ENCODE peak calls at places on chromosome 17, in four cellular contexts. W is H1, K is GM12878, M is HepG2. L is an unnamed sample.

GRCh38 chr17:30952645-30953393 is 18.0 kb upstream of the RNF135 start:
- DNase-seq in M (no peak), K (no peak), W (no peak), L (no peak)

GRCh38 chr17:50576864-50577263 is 16.3 kb downstream of the CACNA1G start:
- DNase-seq in M (no peak), W (no peak), K (no peak), L (no peak)

GRCh38 chr17:81359218-81359617 is 36.0 kb upstream of the BAHCC1 start:
- DNase-seq in W (no peak), K (no peak), M (no peak), L (no peak)

GRCh38 chr17:79974786-79975497 is 60.7 kb downstream of the TBC1D16 start:
- DNase-seq in K (no peak), W (peak; percentile 83), M (no peak), L (no peak)

GRCh38 chr17:78142113-78142861 is 3.9 kb upstream of the C17orf99 start:
- DNase-seq in W (no peak), M (peak; percentile 65), K (no peak), L (no peak)

GRCh38 chr17:47119746-47120520 is 69.2 kb downstream of the CDC27 start:
- DNase-seq in M (peak; percentile 28), K (no peak), W (no peak), L (no peak)

GRCh38 chr17:81928497-81929252 is 1.1 kb upstream of the MAFG start:
- DNase-seq in K (no peak), W (no peak), M (no peak), L (no peak)

GRCh38 chr17:74963656-74964055 is 8.9 kb downstream of the HID1 start:
- DNase-seq in W (no peak), K (no peak), M (no peak), L (no peak)

GRCh38 chr17:14541714-14542113 is 240.8 kb downstream of the HS3ST3B1 start:
- DNase-seq in W (no peak), M (no peak), K (no peak), L (no peak)

GRCh38 chr17:57713140-57713539 is 32.0 kb downstream of the CCDC182 start:
- DNase-seq in M (no peak), W (peak; percentile 20), K (no peak), L (no peak)

GRCh38 chr17:57718878-57719277 is 26.2 kb downstream of the CCDC182 start:
- DNase-seq in K (no peak), W (no peak), M (no peak), L (no peak)

GRCh38 chr17:57715981-57716380 is 29.1 kb downstream of the CCDC182 start:
- DNase-seq in W (no peak), K (no peak), M (no peak), L (no peak)

GRCh38 chr17:57720636-57721035 is 24.5 kb downstream of the CCDC182 start:
- DNase-seq in K (no peak), W (no peak), M (no peak), L (no peak)

DNA sequence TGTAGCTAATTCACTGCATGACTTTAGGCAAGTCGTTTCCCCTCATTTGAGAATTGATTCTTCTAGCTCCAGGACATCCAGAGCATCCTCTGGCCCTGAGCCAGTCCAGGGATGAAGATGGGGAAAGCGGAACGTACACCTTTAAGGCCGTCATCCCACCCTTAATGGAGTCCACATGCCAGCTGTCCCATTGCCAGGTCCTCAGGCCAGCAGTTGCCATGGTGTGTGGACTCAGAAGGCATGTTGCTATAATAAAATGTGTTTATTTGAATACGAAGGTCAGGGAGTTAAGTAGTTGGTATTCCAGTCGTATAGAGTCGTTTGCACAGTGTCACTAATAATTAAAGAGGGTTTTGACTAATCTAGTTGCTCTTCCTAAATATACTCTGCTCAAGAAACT is 30.4 kb downstream of the CCDC182 start:
- DNase-seq in K (no peak), M (no peak), W (peak; percentile 23), L (no peak)
- TF ChIP-seq SUZ12 in K (no peak), M (no peak), W (no peak), L (no peak)

GRCh38 chr17:45222273-45222993 is 748 bp downstream of the FMNL1 start:
- DNase-seq in M (no peak), K (no peak), W (no peak), L (no peak)

GRCh38 chr17:45224671-45225050 is 3.0 kb downstream of the FMNL1 start:
- DNase-seq in W (no peak), K (no peak), M (no peak), L (no peak)

GRCh38 chr17:45221997-45222272 is 250 bp downstream of the FMNL1 start:
- DNase-seq in K (no peak), W (no peak), M (no peak), L (no peak)

GRCh38 chr17:45223541-45224528 is 2.1 kb downstream of the FMNL1 start:
- DNase-seq in K (no peak), M (no peak), W (no peak), L (no peak)

GRCh38 chr17:45222994-45223540 is 1.4 kb downstream of the FMNL1 start:
- DNase-seq in K (no peak), M (no peak), W (no peak), L (no peak)
- TF ChIP-seq ZNF274 in K (no peak), M (no peak), W (no peak), L (no peak)

DNA sequence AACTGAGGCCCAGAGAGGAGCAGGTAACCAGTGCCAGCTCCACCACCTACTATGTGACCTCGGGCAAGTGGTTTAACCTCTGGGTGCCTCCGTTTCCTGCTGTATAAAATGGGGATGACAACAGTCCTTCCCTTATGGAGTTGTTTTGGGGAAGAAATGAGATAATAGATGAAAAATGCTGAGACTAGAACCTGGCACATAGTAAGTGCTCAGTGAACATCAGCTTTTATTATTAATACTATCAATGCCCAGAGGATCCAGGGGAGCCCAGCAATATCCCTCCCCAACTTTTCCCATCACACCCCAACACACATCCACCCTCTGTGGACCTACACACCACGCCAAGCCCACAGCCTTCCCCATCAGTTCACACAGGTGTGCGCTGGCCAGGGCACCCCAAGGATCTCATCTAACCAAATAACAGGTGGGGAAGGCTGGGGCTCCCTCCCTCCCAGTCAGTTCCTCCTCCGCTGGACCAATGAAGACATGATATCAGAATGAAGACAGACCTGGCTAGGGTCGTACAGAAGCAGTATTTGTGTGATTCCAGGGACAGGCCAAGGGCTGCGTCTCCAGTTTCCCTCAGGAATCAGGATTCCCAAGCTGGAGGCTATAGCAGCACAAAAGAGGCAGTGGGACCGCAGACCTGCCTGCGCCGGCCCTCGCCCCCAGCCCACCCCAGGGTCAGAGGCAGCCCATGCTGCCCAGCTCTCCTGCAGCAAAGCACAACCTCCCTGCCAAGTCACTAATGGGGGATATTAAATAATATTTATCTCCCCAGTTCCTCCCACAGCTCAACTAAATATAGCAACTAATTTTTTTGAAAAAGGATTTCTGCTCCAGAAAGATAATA is 1.8 kb downstream of the ATP2A3 start:
- DNase-seq in W (no peak), K (no peak), M (no peak), L (no peak)
- H3K4me3 ChIP-seq in W (no peak overlapping the region), K (peak overlapping the region; percentile 90), M (no peak overlapping the region), L (no peak overlapping the region)

DNA sequence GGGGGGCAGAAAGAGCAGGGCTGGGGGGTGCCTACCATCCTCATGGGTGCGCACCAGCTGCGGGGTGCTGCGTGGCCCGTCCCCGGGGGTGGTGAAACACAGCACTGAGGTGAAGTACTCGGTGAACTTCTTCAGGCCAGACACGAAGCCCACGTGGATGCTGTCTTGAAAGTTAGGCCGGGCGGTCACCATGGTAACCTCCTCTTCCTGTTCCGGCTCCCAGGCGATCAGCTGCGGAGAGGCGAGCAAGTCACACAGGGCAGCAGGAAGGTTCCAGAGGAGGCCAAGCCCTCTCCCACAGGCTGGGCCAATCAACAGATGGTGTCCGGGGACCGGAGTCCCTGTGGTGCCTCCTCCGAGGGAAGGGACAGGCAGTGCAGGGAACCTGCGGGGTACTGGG is 90.1 kb upstream of the CDC42EP4 start:
- DNase-seq in M (peak; percentile 31), K (no peak), W (peak; percentile 76), L (peak; percentile 16)
- TF ChIP-seq SUZ12 in M (no peak), K (no peak), W (no peak), L (no peak)

DNA sequence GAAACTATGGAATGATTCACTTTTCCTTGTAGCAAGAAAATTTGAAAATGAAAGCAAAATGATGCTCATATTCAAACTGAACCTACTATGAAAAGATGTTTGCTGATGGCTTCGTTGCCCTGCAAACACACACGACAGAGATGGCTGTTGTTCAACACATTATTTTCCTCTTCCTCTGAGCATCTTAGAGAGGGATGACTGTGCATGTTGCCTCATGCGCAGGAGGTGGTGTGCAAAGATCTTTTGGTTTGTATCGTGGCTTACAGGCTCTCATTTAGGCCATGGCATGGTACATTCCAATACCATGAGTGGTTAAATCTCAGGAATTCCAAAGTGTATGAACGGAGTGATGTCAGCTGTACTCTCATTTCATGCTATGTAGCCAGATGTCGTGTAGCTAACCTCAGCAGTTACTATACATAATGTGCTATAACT is 164.5 kb downstream of the PRKCA start:
- DNase-seq in W (no peak), M (peak; percentile 92), K (no peak), L (no peak)
- TF ChIP-seq ZNF274 in W (no peak), M (no peak), K (no peak), L (no peak)

L was measured in NT2/D1.